ENCODE peak calls at places on chromosome 20, in nine cellular contexts. K is activated B cell treated with CpG ODN at 0.5 μM for 24 hours, E is GM12865, Y is neural progenitor cell, X is AG04450, G is fibroblast of mammary gland, V is GM20000, P is fibroblast of lung, T is AG10803. J is an unnamed sample.

GRCh38 chr20:51385941-51386530 is 156.5 kb downstream of the NFATC2 start:
- DNase-seq in K (no peak), E (peak), Y (peak), X (no peak), G (peak), V (peak), P (peak), T (peak), J (no peak)

GRCh38 chr20:50344232-50345071 is 153.8 kb downstream of the CEBPB start:
- DNase-seq in K (no peak), E (peak), Y (no peak), X (no peak), G (no peak), V (no peak), P (no peak), T (no peak), J (no peak)

GRCh38 chr20:59151391-59151790 is 12.2 kb upstream of the ZNF831 start:
- DNase-seq in K (no peak), E (no peak), Y (no peak), X (no peak), G (no peak), V (no peak), P (no peak), T (no peak), J (no peak)

GRCh38 chr20:62728781-62729300 is 20.2 kb downstream of the NTSR1 start:
- DNase-seq in K (no peak), E (no peak), Y (no peak), X (no peak), G (no peak), V (no peak), P (no peak), T (no peak), J (no peak)

GRCh38 chr20:34074101-34074760 is 37.8 kb downstream of the EIF2S2 start:
- DNase-seq in K (no peak), E (no peak), Y (no peak), X (no peak), G (peak), V (no peak), P (no peak), T (no peak), J (no peak)

GRCh38 chr20:51400051-51400926 is 142.2 kb downstream of the NFATC2 start:
- DNase-seq in K (peak), E (peak), Y (no peak), X (no peak), G (no peak), V (peak), P (no peak), T (no peak), J (peak)

GRCh38 chr20:2652724-2653510 is 485 bp downstream of the NOP56 start:
- DNase-seq in K (no peak), E (peak), Y (peak), X (no peak), G (no peak), V (peak), P (no peak), T (no peak), J (no peak)

GRCh38 chr20:55166063-55166462 is 690.7 kb downstream of the DOK5 start:
- DNase-seq in K (no peak), E (no peak), Y (peak), X (no peak), G (no peak), V (no peak), P (no peak), T (no peak), J (no peak)

GRCh38 chr20:433300-433975 is 25.3 kb downstream of the RBCK1 start:
- DNase-seq in K (no peak), E (peak), Y (no peak), X (no peak), G (peak), V (peak), P (no peak), T (no peak), J (peak)

GRCh38 chr20:45972500-45973183 is 639 bp upstream of the ZNF335 start:
- DNase-seq in K (no peak), E (no peak), Y (no peak), X (no peak), G (no peak), V (peak), P (no peak), T (no peak), J (no peak)

GRCh38 chr20:46799781-46800180 is 90.3 kb downstream of the SLC2A10 start:
- DNase-seq in K (no peak), E (no peak), Y (no peak), X (no peak), G (no peak), V (no peak), P (no peak), T (no peak), J (no peak)

GRCh38 chr20:3084986-3085360 is 449 bp upstream of the AVP start:
- DNase-seq in K (no peak), E (no peak), Y (no peak), X (no peak), G (no peak), V (no peak), P (no peak), T (no peak), J (no peak)

GRCh38 chr20:18101125-18101820 is 36.4 kb upstream of the KAT14 start:
- DNase-seq in K (no peak), E (no peak), Y (peak), X (no peak), G (no peak), V (no peak), P (no peak), T (no peak), J (no peak)

GRCh38 chr20:35523298-35523888 is 6.1 kb downstream of the C20orf173 start:
- DNase-seq in K (no peak), E (peak), Y (peak), X (no peak), G (peak), V (peak), P (no peak), T (no peak), J (no peak)
- TF ChIP-seq CTCF in K (no peak), E (peak), Y (peak), X (peak), G (peak), V (peak), P (peak), T (peak), J (peak)

GRCh38 chr20:40728470-40728869 is 39.4 kb upstream of the MAFB start:
- DNase-seq in K (no peak), E (no peak), Y (no peak), X (no peak), G (no peak), V (no peak), P (no peak), T (no peak), J (no peak)
- TF ChIP-seq CTCF in K (no peak), E (peak), Y (peak), X (peak), G (peak), V (no peak), P (no peak), T (no peak), J (peak)

GRCh38 chr20:21559305-21559704 is 45.4 kb upstream of the NKX2-2 start:
- DNase-seq in K (no peak), E (peak), Y (no peak), X (no peak), G (no peak), V (no peak), P (no peak), T (no peak), J (peak)

GRCh38 chr20:21562656-21563055 is 48.8 kb upstream of the NKX2-2 start:
- DNase-seq in K (no peak), E (peak), Y (no peak), X (no peak), G (no peak), V (no peak), P (no peak), T (no peak), J (no peak)

GRCh38 chr20:21569586-21569985 is 55.7 kb upstream of the NKX2-2 start:
- DNase-seq in K (no peak), E (no peak), Y (no peak), X (no peak), G (no peak), V (no peak), P (no peak), T (no peak), J (no peak)

DNA sequence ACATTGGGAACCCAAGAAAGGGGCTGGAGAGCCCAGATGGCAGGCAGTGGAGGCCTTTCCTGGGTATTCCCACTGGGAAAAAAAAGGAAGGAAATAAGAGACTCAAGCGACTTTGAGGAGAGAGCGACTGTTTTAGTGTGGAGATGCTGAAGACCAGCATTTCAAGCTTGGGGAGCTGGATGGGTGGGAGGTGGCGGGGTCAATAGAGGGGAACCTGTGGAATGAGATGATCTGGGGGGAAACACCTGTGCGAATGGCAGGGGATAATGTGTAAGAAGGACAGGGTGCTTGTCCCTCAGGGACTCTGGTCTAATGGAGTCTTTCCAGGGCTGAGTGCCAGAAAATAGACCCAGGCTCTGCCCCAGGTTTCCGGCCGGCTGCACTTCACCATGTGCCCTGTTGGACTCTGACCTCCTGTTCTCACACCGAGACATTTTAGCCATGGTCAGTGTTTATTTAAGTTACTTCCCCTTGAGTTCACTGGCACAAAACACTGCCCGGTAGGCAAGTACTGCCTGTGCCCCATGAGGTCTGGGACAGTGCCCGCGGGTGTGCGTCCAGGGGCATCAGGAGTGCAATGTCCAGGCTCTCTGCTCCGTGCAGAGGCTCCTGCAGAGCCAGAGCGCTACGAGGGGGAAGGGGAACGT is 50.4 kb upstream of the NKX2-2 start:
- DNase-seq in K (no peak), E (no peak), Y (no peak), X (no peak), G (no peak), V (no peak), P (no peak), T (no peak), J (no peak)
- TF ChIP-seq CTCF in K (no peak), E (no peak), Y (no peak), X (no peak), G (no peak), V (no peak), P (no peak), T (no peak), J (no peak)

DNA sequence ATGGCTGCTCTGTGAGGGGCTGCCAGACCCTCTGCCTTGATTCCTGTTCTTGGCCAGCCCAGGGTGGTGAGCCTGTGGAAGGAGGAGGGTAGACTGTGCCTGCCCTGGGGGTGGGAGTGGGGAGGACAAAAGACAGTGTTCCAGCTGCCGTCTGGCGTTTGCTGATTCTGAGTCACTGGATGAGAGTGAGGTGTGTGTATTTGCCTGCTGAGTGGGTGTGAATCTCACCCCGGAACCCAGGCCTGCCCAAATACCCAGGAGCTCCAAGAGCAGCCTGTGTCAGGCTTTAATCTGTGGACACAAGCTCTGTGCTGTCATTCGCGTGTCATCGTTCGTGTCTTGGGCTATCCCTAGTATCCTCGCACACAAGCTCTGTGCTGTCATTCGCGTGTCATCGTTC is 2.6 kb upstream of the LKAAEAR1 start:
- DNase-seq in K (no peak), E (no peak), Y (no peak), X (no peak), G (no peak), V (no peak), P (no peak), T (no peak), J (no peak)
- TF ChIP-seq CTCF in K (no peak), E (no peak), Y (no peak), X (no peak), G (no peak), V (no peak), P (no peak), T (no peak), J (no peak)

GRCh38 chr20:38167851-38168760 is 3.0 kb upstream of the TGM2 start:
- DNase-seq in K (no peak), E (no peak), Y (peak), X (peak), G (peak), V (no peak), P (peak), T (peak), J (no peak)
- TF ChIP-seq CTCF in K (no peak), E (no peak), Y (no peak), X (no peak), G (no peak), V (no peak), P (no peak), T (no peak), J (no peak)

J was measured in GM12864.